ENCODE peak calls at places on chromosomes 16 and 17, in six cellular contexts. Y is neuronal stem cell, H is adipocyte, V is HCT116, M is mesenchymal stem cell, U is GM12878. E is an unnamed sample.

GRCh38 chr16:47079883-47080282 is 63.9 kb downstream of the NETO2 start:
- DNase-seq in M (no peak), H (no peak), Y (peak; percentile 32), U (no peak), V (no peak), E (no peak)

GRCh38 chr16:50463581-50464324 is 84.4 kb upstream of the NKD1 start:
- DNase-seq in Y (no peak), M (no peak), V (no peak), U (no peak), H (no peak), E (no peak)

GRCh38 chr16:85448557-85449194 is 164.4 kb upstream of the GSE1 start:
- DNase-seq in M (no peak), U (no peak), V (no peak), Y (no peak), H (no peak), E (no peak)

GRCh38 chr16:65722429-65722828 is 600.6 kb upstream of the CDH11 start:
- DNase-seq in U (no peak), H (no peak), Y (no peak), M (no peak), V (no peak), E (no peak)

GRCh38 chr16:69260019-69260418 is 51.1 kb upstream of the VPS4A start:
- DNase-seq in M (no peak), V (no peak), H (no peak), U (no peak), Y (no peak), E (no peak)

GRCh38 chr16:15653227-15653626 is 3.2 kb downstream of the NDE1 start:
- DNase-seq in M (peak; percentile 92), V (no peak), Y (no peak), U (no peak), H (peak; percentile 86), E (no peak)

GRCh38 chr17:80990921-80991644 is 558 bp upstream of the CHMP6 start:
- DNase-seq in V (no peak), M (no peak), U (no peak), Y (no peak), H (no peak), E (no peak)

GRCh38 chr17:47699536-47699840 is 5.5 kb downstream of the TBKBP1 start:
- DNase-seq in Y (no peak), H (no peak), V (no peak), U (no peak), M (no peak), E (no peak)

GRCh38 chr17:73371285-73371684 is 59.5 kb upstream of the CDC42EP4 start:
- DNase-seq in V (no peak), U (no peak), M (peak; percentile 73), Y (no peak), H (peak; percentile 61), E (no peak)

GRCh38 chr17:83144421-83145357 is 65.3 kb downstream of the METRNL start:
- DNase-seq in V (no peak), Y (no peak), H (peak; percentile 36), M (no peak), U (no peak), E (no peak)

GRCh38 chr17:48753794-48754499 is 25.4 kb upstream of the HOXB13 start:
- DNase-seq in H (no peak), V (no peak), U (no peak), M (peak; percentile 49), Y (no peak), E (no peak)

GRCh38 chr17:57892820-57893595 is 43.2 kb upstream of the MRPS23 start:
- DNase-seq in M (peak; percentile 100), U (no peak), V (peak; percentile 75), H (peak; percentile 98), Y (peak; percentile 77), E (no peak)

GRCh38 chr16:66129196-66129595 is 237.3 kb upstream of the CDH5 start:
- DNase-seq in M (no peak), U (no peak), Y (no peak), H (no peak), V (no peak), E (no peak)

GRCh38 chr16:85420501-85421337 is 192.4 kb upstream of the GSE1 start:
- DNase-seq in H (peak; percentile 61), U (no peak), Y (peak; percentile 44), M (peak; percentile 29), V (peak; percentile 49), E (no peak)

GRCh38 chr17:31687505-31688126 is 171.4 kb downstream of the COPRS start:
- DNase-seq in Y (no peak), M (no peak), V (no peak), H (no peak), U (no peak), E (no peak)

GRCh38 chr17:43546317-43547188 is at the start of gene ETV4:
- DNase-seq in V (peak; percentile 83), Y (peak; percentile 94), M (peak; percentile 96), H (peak; percentile 96), U (peak; percentile 55), E (no peak)

GRCh38 chr17:43543300-43543699 is 2.8 kb downstream of the ETV4 start:
- DNase-seq in U (no peak), M (no peak), H (no peak), V (no peak), Y (no peak), E (no peak)

GRCh38 chr17:43542854-43543253 is 3.3 kb downstream of the ETV4 start:
- DNase-seq in M (no peak), H (no peak), V (no peak), U (no peak), Y (no peak), E (no peak)

GRCh38 chr17:43545383-43545632 is 832 bp downstream of the ETV4 start:
- DNase-seq in U (no peak), M (no peak), Y (no peak), V (no peak), H (peak; percentile 67), E (no peak)

DNA sequence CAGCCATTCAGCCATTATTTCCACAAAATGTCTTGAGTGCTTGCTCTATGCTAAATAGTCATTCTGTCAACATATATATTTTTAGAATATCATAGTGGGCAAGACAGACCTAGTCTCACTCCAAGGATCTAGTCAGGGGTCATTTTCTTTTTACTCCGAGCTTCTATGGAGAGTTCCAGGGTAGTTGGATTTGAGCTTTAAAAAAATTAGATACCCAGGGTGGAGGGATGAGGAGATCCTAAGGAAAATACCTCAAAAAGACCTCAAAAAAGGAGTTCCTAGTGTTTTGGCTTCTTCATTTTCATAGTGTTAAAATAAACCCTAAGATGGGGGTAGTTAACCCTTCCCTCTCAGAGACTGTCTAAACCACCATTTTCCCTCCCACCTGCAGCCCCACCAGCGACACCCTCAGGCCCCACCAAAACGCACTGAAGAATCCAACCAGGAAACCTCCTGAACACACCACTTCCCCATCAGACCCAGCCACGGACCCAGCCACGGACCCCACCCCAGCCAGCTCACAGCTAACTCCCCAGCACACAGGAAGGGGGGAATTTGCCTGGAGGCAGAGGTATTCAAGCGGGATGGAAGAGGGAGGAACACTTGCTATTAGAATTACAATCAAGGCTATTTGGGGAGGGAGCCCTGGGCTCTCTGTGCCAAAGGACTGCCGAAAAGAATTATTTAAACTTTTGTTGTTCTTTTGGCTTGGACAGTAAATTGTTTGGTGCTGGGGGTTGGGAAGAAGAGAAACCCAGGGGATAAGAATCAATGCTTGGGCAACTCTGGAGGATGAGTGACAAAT is 2.2 kb downstream of the ETV4 start:
- DNase-seq in M (no peak), H (no peak), Y (no peak), U (no peak), V (no peak), E (no peak)
- H3K9ac ChIP-seq in M (no peak overlapping the region), H (no peak overlapping the region), Y (no peak overlapping the region), U (no peak overlapping the region), V (peak overlapping the region; percentile 88), E (peak overlapping the region; percentile 94)

GRCh38 chr17:64972611-64973010 is 53.3 kb upstream of the LRRC37A3 start:
- DNase-seq in H (no peak), M (no peak), Y (no peak), V (no peak), U (no peak), E (no peak)

GRCh38 chr17:64964796-64965195 is 45.5 kb upstream of the LRRC37A3 start:
- DNase-seq in V (no peak), Y (no peak), U (no peak), H (no peak), M (no peak), E (no peak)

GRCh38 chr17:64974750-64975317 is 55.6 kb upstream of the LRRC37A3 start:
- DNase-seq in H (no peak), M (no peak), Y (no peak), U (no peak), V (no peak), E (no peak)

DNA sequence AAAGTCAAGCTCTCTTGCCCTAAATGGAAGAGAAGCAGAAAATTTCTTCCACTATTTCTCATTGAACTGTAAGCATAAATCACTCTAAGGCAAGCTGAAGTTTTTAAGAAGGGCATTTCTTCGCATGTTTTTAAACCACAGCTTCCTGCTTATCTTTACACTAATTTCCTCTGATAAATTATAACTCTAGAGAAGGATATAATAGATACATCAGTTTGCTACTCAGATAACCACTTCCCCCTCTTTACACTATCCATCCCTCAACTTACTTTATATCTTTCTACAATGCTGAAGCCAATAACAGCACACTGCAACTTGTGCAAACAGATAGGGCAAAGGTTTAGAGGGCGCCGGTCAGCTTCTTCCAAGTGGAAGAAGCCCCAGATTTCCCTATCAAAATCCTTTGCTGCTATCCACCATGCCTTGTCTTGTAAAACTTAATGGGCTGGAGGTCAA is 49.8 kb upstream of the LRRC37A3 start:
- DNase-seq in M (peak; percentile 65), U (no peak), Y (no peak), V (no peak), H (no peak), E (no peak)
- H3K9ac ChIP-seq in M (no peak overlapping the region), U (no peak overlapping the region), Y (no peak overlapping the region), V (no peak overlapping the region), H (peak overlapping the region; percentile 27), E (no peak overlapping the region)

DNA sequence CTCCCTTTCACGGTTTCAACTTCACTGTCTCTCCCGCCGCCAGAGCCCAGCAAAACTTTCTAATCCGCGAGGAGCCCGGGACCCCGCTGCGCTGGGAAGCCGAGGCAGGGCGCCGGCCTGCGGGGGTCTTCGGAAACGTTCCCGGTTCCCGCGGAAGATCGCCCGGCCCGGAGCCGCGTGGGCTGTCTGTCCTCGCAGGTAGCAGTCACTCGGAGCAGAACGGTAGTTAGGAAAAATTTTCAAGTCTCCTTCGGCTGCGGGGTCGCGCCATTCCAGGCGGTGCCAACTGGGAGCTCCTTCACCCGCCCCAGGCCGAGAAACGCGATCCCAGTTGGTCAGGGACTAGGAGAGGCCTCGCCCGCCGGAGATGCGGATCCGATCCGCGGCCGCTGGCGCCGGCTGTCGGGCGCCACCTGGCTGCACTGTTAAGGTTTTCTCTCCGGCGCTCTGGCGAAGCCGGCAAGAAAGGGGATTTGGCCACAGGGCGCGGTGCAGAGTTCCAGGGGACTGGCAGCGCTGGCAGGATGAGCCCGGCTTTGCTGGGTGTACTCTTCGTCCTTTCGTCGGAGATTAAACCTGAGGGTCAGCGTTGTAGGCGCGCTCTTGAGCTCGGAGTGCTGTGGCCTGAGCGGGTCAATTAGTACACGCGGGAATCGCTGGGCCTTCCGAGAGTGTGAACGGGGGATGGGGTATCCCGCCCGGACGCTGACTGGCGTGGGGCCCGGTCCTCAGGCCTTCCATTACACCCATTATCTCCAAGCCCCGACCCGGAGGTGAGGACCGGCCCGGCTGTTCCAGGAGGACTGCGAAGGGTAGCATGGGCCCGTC is 135.4 kb downstream of the KCNJ12 start:
- DNase-seq in M (peak; percentile 77), Y (peak; percentile 75), V (peak; percentile 61), U (no peak), H (peak; percentile 94), E (peak; percentile 5)
- H3K9ac ChIP-seq in M (peak overlapping the region; percentile 87), Y (no peak overlapping the region), V (no peak overlapping the region), U (no peak overlapping the region), H (peak overlapping the region; percentile 80), E (peak overlapping the region; percentile 50)

DNA sequence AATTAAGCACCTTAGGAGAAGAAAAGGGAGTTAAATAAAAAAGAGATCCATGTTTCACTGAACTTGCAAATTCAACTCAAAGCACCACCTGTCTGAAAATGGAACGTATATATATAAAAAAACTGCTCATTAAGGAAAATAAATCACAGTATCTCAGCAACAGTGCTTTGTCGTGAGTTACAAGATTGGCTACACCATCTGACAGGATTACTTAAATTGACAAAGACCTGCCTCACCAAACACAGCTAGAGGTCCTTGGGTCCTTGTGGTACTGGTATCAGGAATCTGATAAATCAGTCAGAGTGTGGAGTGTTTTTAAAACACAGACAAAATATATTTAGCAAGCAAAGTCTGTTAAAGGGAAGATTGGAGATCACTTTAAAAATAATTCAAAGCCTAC is 63.9 kb downstream of the KANSL1 start:
- DNase-seq in M (no peak), V (no peak), H (no peak), Y (no peak), U (no peak), E (no peak)
- H3K9ac ChIP-seq in M (no peak overlapping the region), V (no peak overlapping the region), H (no peak overlapping the region), Y (no peak overlapping the region), U (no peak overlapping the region), E (no peak overlapping the region)

E was measured in keratinocyte.